ENCODE peak calls at places on chromosomes 4 and X, in seven cellular contexts. O is dorsolateral prefrontal cortex, K is aorta, Z is right lobe of liver, R is A549, D is IMR-90, I is AG10803. Q is an unnamed sample.

GRCh38 chrX:102739642-102740041 is 19.1 kb downstream of the GPRASP3 start:
- DNase-seq in O (no peak), I (no peak), R (no peak), K (no peak), Z (no peak), D (peak; percentile 7), Q (no peak)

GRCh38 chr4:89000844-89001360 is 56.1 kb downstream of the FAM13A start:
- DNase-seq in D (peak; percentile 60), O (no peak), I (peak; percentile 17), K (no peak), R (peak; percentile 60), Z (no peak), Q (peak; percentile 77)

GRCh38 chr4:125116431-125116830 is 198.3 kb upstream of the FAT4 start:
- DNase-seq in I (no peak), K (no peak), Z (no peak), D (peak; percentile 65), R (no peak), O (no peak), Q (peak; percentile 18)

GRCh38 chrX:130577431-130577830 is 175.6 kb downstream of the RBMX2 start:
- DNase-seq in R (no peak), K (no peak), I (no peak), Z (no peak), D (no peak), O (no peak), Q (no peak)

GRCh38 chr4:3475713-3476260 is 12.7 kb downstream of the DOK7 start:
- DNase-seq in I (no peak), O (no peak), K (no peak), Z (no peak), R (no peak), D (no peak), Q (no peak)

GRCh38 chrX:17374619-17375360 is at the start of gene NHS:
- DNase-seq in O (peak; percentile 40), R (peak; percentile 87), Z (peak; percentile 50), D (peak; percentile 63), K (peak; percentile 90), I (peak; percentile 78), Q (peak; percentile 62)

GRCh38 chr4:41213563-41214157 is 682 bp downstream of the APBB2 start:
- DNase-seq in K (peak; percentile 82), O (peak; percentile 22), R (no peak), D (no peak), Z (peak; percentile 57), I (no peak), Q (no peak)

GRCh38 chr4:110165382-110166285 is 32.8 kb downstream of the ELOVL6 start:
- DNase-seq in Z (no peak), I (peak; percentile 64), D (peak; percentile 83), R (peak; percentile 19), O (no peak), K (no peak), Q (peak; percentile 84)

GRCh38 chr4:26866781-26867180 is 6.1 kb downstream of the STIM2 start:
- DNase-seq in O (no peak), K (no peak), D (no peak), I (no peak), Z (no peak), R (no peak), Q (no peak)

GRCh38 chrX:72308566-72309296 is 3.0 kb upstream of the CITED1 start:
- DNase-seq in I (peak; percentile 51), O (peak; percentile 63), Z (peak; percentile 57), R (peak; percentile 58), K (peak; percentile 83), D (peak; percentile 50), Q (peak; percentile 57)

GRCh38 chr4:23728393-23728792 is 161.5 kb downstream of the PPARGC1A start:
- DNase-seq in I (peak; percentile 96), O (no peak), Z (no peak), R (no peak), D (peak; percentile 89), K (no peak), Q (peak; percentile 92)

GRCh38 chr4:53592128-53592527 is 842 bp upstream of the LNX1 start:
- DNase-seq in Z (no peak), R (no peak), O (no peak), K (no peak), I (no peak), D (peak; percentile 13), Q (peak; percentile 21)

GRCh38 chr4:47490550-47490949 is 5.5 kb downstream of the ATP10D start:
- DNase-seq in I (no peak), Z (no peak), O (no peak), R (peak; percentile 38), K (no peak), D (no peak), Q (peak; percentile 59)

GRCh38 chr4:73251384-73251783 is 7.2 kb downstream of the ANKRD17 start:
- DNase-seq in D (no peak), R (no peak), Z (no peak), I (no peak), O (no peak), K (no peak), Q (no peak)

GRCh38 chr4:7815562-7815961 is 124.1 kb downstream of the AFAP1 start:
- DNase-seq in I (peak; percentile 86), O (no peak), K (no peak), Z (no peak), R (peak; percentile 30), D (peak; percentile 87), Q (peak; percentile 95)

GRCh38 chr4:46445689-46446339 is 55.9 kb upstream of the GABRA2 start:
- DNase-seq in R (no peak), D (peak; percentile 61), I (no peak), K (no peak), Z (no peak), O (no peak), Q (peak; percentile 38)

GRCh38 chr4:10078481-10079233 is 37.9 kb downstream of the WDR1 start:
- DNase-seq in D (no peak), I (no peak), Z (peak; percentile 44), K (peak; percentile 70), R (no peak), O (no peak), Q (no peak)

GRCh38 chr4:147088141-147088540 is 142.5 kb upstream of the TTC29 start:
- DNase-seq in R (no peak), O (no peak), I (peak; percentile 46), D (peak; percentile 16), K (no peak), Z (no peak), Q (peak; percentile 25)

GRCh38 chr4:1187182-1187581 is 14.8 kb upstream of the SPON2 start:
- DNase-seq in D (peak; percentile 42), I (no peak), O (no peak), Z (no peak), R (no peak), K (peak; percentile 2), Q (no peak)

GRCh38 chr4:105894570-105895323 is 524 bp upstream of the NPNT start:
- DNase-seq in Z (no peak), I (peak; percentile 47), R (no peak), O (no peak), D (no peak), K (peak; percentile 83), Q (no peak)
- H3K4me3 ChIP-seq in Z (peak overlapping the region; percentile 14), I (peak overlapping the region; percentile 35), R (peak overlapping the region; percentile 43), O (peak overlapping the region; percentile 55), D (no peak overlapping the region), K (peak overlapping the region; percentile 66), Q (no peak overlapping the region)

DNA sequence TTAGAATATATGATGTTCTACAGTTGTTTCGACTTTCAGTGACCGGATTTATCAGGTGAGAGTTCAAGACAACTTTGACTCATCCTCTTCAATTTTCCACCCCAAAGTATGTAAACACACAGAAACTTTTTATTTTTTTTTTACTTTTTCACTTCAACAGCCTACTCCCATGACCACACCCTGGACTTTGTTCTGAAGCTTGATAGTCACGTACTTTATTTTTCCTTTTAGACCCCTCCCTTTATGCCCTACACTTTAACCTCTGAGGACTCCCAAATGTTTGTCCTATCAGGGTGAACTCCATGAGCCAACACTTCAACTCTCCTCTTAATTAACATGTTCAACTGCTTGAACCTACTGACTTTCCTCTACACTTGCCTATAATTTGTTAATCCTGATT is 2.5 kb upstream of the DDX60 start:
- DNase-seq in O (no peak), I (no peak), R (peak; percentile 5), K (no peak), D (no peak), Z (no peak), Q (no peak)
- H3K4me3 ChIP-seq in O (no peak overlapping the region), I (no peak overlapping the region), R (no peak overlapping the region), K (no peak overlapping the region), D (no peak overlapping the region), Z (no peak overlapping the region), Q (no peak overlapping the region)

DNA sequence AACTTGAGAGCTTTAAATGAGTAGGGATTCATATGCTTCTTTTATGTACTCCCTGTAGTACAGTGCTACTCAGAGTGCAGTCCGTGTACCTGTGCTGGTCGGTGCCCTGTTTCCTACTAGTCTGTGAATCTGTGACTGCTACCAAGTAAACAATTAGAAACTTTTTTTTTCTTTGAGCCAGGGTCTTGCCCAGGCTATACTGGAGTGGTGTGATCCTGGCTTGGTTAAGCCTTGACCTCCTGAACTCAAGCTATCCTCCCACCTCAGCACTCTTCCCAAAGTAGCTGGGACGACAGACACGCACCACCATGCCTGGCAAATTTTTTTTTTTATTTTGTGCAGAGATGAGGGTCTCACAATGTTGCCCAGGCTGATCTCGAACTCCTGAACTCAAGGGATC is 6.4 kb upstream of the GPC3 start:
- DNase-seq in K (no peak), I (no peak), R (no peak), O (no peak), Z (no peak), D (no peak), Q (no peak)
- H3K4me3 ChIP-seq in K (no peak overlapping the region), I (no peak overlapping the region), R (no peak overlapping the region), O (no peak overlapping the region), Z (no peak overlapping the region), D (no peak overlapping the region), Q (no peak overlapping the region)

GRCh38 chr4:159177265-159178146 is 74.6 kb downstream of the RAPGEF2 start:
- DNase-seq in D (no peak), O (no peak), I (no peak), K (no peak), R (no peak), Z (no peak), Q (no peak)

GRCh38 chr4:159175989-159176375 is 73.1 kb downstream of the RAPGEF2 start:
- DNase-seq in K (no peak), Z (no peak), O (no peak), R (no peak), D (no peak), I (no peak), Q (no peak)

GRCh38 chr4:159178147-159178541 is 75.3 kb downstream of the RAPGEF2 start:
- DNase-seq in I (peak; percentile 64), K (no peak), R (no peak), O (no peak), D (peak; percentile 44), Z (no peak), Q (peak; percentile 58)

GRCh38 chr4:159174645-159175147 is 71.8 kb downstream of the RAPGEF2 start:
- DNase-seq in I (no peak), O (no peak), K (no peak), R (no peak), D (peak; percentile 12), Z (no peak), Q (no peak)

DNA sequence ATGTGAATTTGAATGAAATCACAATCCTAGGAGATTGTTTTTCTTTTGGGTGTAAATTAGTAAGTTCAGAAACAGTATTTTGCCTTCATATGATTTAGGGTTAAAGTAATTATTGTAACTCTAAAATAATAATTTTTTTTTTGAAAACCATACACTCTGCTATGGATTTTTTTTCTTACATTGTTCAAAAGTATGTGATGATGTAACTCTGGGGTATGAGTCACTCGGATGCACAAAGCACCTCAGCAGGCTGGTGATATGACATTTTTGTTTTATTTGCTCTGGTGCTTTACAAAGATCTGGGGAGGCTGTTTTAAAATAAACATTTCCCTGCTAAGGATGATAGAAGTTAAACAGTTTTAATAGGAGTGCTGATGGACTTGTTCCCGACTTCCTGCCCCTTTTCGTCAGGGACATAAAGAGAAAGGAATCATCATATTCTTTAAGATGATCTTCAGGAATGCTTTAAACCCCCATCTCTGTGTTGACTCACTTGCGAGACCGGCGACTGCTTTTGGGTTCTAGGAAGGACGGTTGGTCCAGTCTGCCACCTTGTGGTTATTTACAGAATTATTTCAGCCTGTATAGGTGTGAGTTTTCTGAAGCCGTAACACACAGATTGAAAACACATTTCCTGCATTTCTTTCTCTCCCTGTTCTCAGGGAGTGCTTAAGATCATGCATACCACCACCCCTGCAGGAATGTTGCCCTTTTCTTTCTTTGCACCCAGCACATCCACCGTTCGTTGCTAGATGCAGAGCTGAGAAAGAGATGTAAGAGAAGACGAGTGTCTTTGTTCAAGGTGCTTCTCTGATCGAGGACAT is 72.5 kb downstream of the RAPGEF2 start:
- DNase-seq in I (peak; percentile 90), R (peak; percentile 89), O (peak; percentile 75), K (no peak), D (peak; percentile 94), Z (peak; percentile 64), Q (peak; percentile 90)
- H3K4me3 ChIP-seq in I (peak overlapping the region; percentile 46), R (peak overlapping the region; percentile 21), O (peak overlapping the region; percentile 30), K (no peak overlapping the region), D (peak overlapping the region; percentile 35), Z (no peak overlapping the region), Q (no peak overlapping the region)

Q was measured in fibroblast of mammary gland.